ENCODE peak calls at places on chromosome 12, in seven cellular contexts. C is heart left ventricle, G is ascending aorta, I is heart right ventricle, B is right lobe of liver, Q is cardiac muscle cell, Y is aorta. J is an unnamed sample.
A peak's percentile ranks its signal among the peaks of the same experiment; 100 is the strongest.

GRCh38 chr12:116236148-116236731 is 41.3 kb downstream of the MED13L start:
- DNase-seq in Q (peak; percentile 65), I (no peak), G (no peak), B (peak; percentile 57), Y (no peak), C (peak; percentile 50), J (no peak)

GRCh38 chr12:52285851-52286530 is 5.3 kb downstream of the KRT81 start:
- DNase-seq in I (no peak), Q (no peak), B (no peak), G (no peak), C (no peak), Y (no peak), J (no peak)

GRCh38 chr12:27244680-27245005 is 557 bp downstream of the STK38L start:
- DNase-seq in Y (no peak), B (no peak), Q (no peak), I (no peak), C (no peak), G (no peak), J (no peak)

GRCh38 chr12:20212658-20213387 is 155.5 kb upstream of the PDE3A start:
- DNase-seq in Y (peak; percentile 89), I (peak; percentile 76), B (peak; percentile 60), Q (peak; percentile 81), C (peak; percentile 86), G (peak; percentile 75), J (peak; percentile 57)

GRCh38 chr12:46938071-46938678 is 112.4 kb upstream of the SLC38A4 start:
- DNase-seq in B (peak; percentile 83), G (no peak), Q (no peak), Y (no peak), C (no peak), I (no peak), J (no peak)

GRCh38 chr12:126483145-126484068 is 1418.2 kb downstream of the AACS start:
- DNase-seq in B (no peak), Q (no peak), I (no peak), Y (no peak), G (no peak), C (no peak), J (no peak)

GRCh38 chr12:112328411-112329124 is 53.7 kb downstream of the HECTD4 start:
- DNase-seq in B (no peak), Q (no peak), I (no peak), Y (no peak), C (no peak), G (no peak), J (no peak)

GRCh38 chr12:80938397-80938796 is 663 bp upstream of the LIN7A start:
- DNase-seq in I (no peak), G (no peak), C (no peak), Y (no peak), Q (no peak), B (no peak), J (no peak)

GRCh38 chr12:5171701-5172100 is 128.0 kb downstream of the KCNA5 start:
- DNase-seq in B (no peak), I (no peak), Q (peak; percentile 71), G (no peak), C (peak; percentile 13), Y (no peak), J (no peak)

GRCh38 chr12:43278268-43278832 is 273.7 kb downstream of the ADAMTS20 start:
- DNase-seq in C (no peak), Q (no peak), Y (no peak), G (no peak), I (no peak), B (no peak), J (no peak)

GRCh38 chr12:15858348-15858747 is 23.8 kb upstream of the STRAP start:
- DNase-seq in Q (peak; percentile 8), B (no peak), I (no peak), G (no peak), Y (no peak), C (no peak), J (no peak)

GRCh38 chr12:105580841-105581352 is 250.4 kb downstream of the C12orf75 start:
- DNase-seq in G (no peak), Y (no peak), I (no peak), B (no peak), Q (no peak), C (no peak), J (no peak)

GRCh38 chr12:49232940-49233841 is 31.7 kb upstream of the TUBA1C start:
- DNase-seq in B (peak; percentile 56), I (peak; percentile 76), G (no peak), Y (peak; percentile 71), C (peak; percentile 73), Q (peak; percentile 92), J (peak; percentile 51)

GRCh38 chr12:69154585-69155363 is 84.6 kb upstream of the CPSF6 start:
- DNase-seq in C (peak; percentile 46), G (peak; percentile 18), B (peak; percentile 73), Y (peak; percentile 72), I (peak; percentile 49), Q (peak; percentile 85), J (peak; percentile 73)

GRCh38 chr12:121812320-121812871 is 8.6 kb downstream of the SETD1B start:
- DNase-seq in B (peak; percentile 87), Y (peak; percentile 85), I (peak; percentile 79), C (peak; percentile 76), Q (peak; percentile 86), G (no peak), J (peak; percentile 87)

GRCh38 chr12:45828402-45828801 is 98.9 kb downstream of the ARID2 start:
- DNase-seq in C (no peak), I (no peak), B (no peak), Y (no peak), Q (no peak), G (no peak), J (no peak)

GRCh38 chr12:119036878-119037493 is 55.6 kb downstream of the SRRM4 start:
- DNase-seq in B (peak; percentile 45), C (peak; percentile 8), I (no peak), Y (no peak), Q (peak; percentile 41), G (no peak), J (no peak)

GRCh38 chr12:104649217-104649834 is 192.6 kb downstream of the CHST11 start:
- DNase-seq in B (no peak), C (no peak), G (no peak), I (no peak), Q (no peak), Y (no peak), J (no peak)

GRCh38 chr12:117890137-117890536 is 78.7 kb downstream of the KSR2 start:
- DNase-seq in C (no peak), I (no peak), B (no peak), Y (no peak), G (no peak), Q (no peak), J (no peak)

GRCh38 chr12:39127401-39127800 is 222.0 kb upstream of the CPNE8 start:
- DNase-seq in B (no peak), C (no peak), G (no peak), Q (no peak), I (no peak), Y (no peak), J (no peak)

GRCh38 chr12:102067574-102068258 is 5.9 kb upstream of the WASHC3 start:
- DNase-seq in I (no peak), B (no peak), Y (no peak), G (no peak), Q (no peak), C (no peak), J (no peak)

GRCh38 chr12:106205208-106206069 is 42.4 kb downstream of the CKAP4 start:
- DNase-seq in Y (no peak), B (peak; percentile 83), Q (no peak), G (no peak), I (peak; percentile 70), C (peak; percentile 57), J (no peak)

GRCh38 chr12:31819427-31819826 is 90.6 kb upstream of the AMN1 start:
- DNase-seq in C (no peak), B (no peak), Q (no peak), G (no peak), I (no peak), Y (no peak), J (no peak)

GRCh38 chr12:54411398-54412241 is 7.4 kb downstream of the ITGA5 start:
- DNase-seq in I (peak; percentile 61), Q (no peak), G (peak; percentile 77), Y (peak; percentile 88), C (peak; percentile 60), B (no peak), J (peak; percentile 84)

GRCh38 chr12:54413284-54414190 is 5.5 kb downstream of the ITGA5 start:
- DNase-seq in Y (peak; percentile 74), I (peak; percentile 57), B (peak; percentile 81), C (peak; percentile 60), G (peak; percentile 56), Q (no peak), J (peak; percentile 83)

GRCh38 chr12:54414191-54414525 is 4.9 kb downstream of the ITGA5 start:
- DNase-seq in G (no peak), Y (no peak), I (no peak), C (no peak), B (no peak), Q (no peak), J (no peak)

GRCh38 chr12:54412786-54413185 is 6.3 kb downstream of the ITGA5 start:
- DNase-seq in Q (no peak), C (no peak), B (peak; percentile 82), Y (peak; percentile 50), I (no peak), G (no peak), J (no peak)

DNA sequence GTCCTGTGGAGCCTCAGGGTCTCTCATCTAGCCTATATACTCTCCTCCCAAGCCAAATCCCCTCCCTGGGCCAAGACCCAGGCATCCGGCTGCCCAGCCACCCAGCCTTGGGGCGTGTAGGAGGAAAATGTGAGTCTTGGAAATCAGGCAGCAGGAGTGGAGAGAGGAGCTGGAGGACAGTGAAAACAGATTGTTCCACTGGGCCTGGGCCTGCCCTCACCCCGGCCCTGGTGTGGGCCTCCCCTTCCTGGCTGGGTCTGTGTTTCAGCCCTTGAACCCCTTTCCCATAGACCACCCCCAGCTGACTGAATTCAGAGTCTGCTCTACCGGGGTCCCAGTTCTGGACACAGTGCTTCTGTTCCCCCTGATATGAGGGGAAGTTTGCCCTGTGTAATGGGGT is 6.7 kb downstream of the ITGA5 start:
- DNase-seq in Y (peak; percentile 46), C (no peak), G (peak; percentile 4), B (no peak), I (no peak), Q (no peak), J (no peak)
- H3K4me1 ChIP-seq in Y (no peaks in the 10 kb centered on the region), C (peaks cover 92% of the 10 kb centered on the region), G (peaks cover 24% of the 10 kb centered on the region), B (peaks cover 49% of the 10 kb centered on the region), I (peaks cover 90% of the 10 kb centered on the region), Q (peaks cover 3% of the 10 kb centered on the region), J (peaks cover 88% of the 10 kb centered on the region)

GRCh38 chr12:132497514-132498405 is 7.8 kb downstream of the FBRSL1 start:
- DNase-seq in C (no peak), I (no peak), Y (no peak), B (no peak), G (no peak), Q (no peak), J (no peak)
- H3K27ac ChIP-seq in C (no peak overlapping the region), I (no peak overlapping the region), Y (no peak overlapping the region), B (no peak overlapping the region), G (no peak overlapping the region), Q (no peak overlapping the region), J (no peak overlapping the region)

DNA sequence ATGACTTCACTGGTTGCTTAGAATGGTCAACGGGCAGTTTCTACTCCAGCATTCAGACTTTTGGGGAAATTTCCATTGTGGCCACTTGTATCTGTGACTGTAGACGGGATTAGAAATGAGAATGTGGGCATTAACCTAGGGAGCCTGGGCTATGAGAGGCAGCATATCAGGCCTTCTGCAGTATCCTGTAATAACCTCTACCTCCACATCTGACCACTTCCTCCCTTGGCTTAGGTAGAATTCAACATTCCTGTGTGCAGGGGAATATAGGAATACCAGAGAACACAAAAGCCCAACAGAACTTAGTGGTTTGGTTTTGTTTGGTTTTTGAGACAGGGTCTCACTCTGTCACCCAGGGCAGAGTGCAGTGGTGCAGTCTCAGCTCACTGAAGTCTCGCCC is 76.4 kb upstream of the HOXC13 start:
- DNase-seq in G (no peak), B (no peak), C (no peak), Y (no peak), I (no peak), Q (no peak), J (no peak)
- H3K4me1 ChIP-seq in G (no peaks in the 10 kb centered on the region), B (no peaks in the 10 kb centered on the region), C (no peaks in the 10 kb centered on the region), Y (no peaks in the 10 kb centered on the region), I (no peaks in the 10 kb centered on the region), Q (no peaks in the 10 kb centered on the region), J (no peaks in the 10 kb centered on the region)

GRCh38 chr12:124814741-124815613 is 48.7 kb downstream of the SCARB1 start:
- DNase-seq in Y (peak; percentile 73), G (no peak), I (no peak), B (no peak), Q (no peak), C (no peak), J (peak; percentile 51)
- H3K27ac ChIP-seq in Y (no peak overlapping the region), G (no peak overlapping the region), I (no peak overlapping the region), B (peak overlapping the region; percentile 71), Q (no peak overlapping the region), C (no peak overlapping the region), J (no peak overlapping the region)